ENCODE peak calls at places on chromosomes 7 and 10, in ten cellular contexts. D is CD8-positive, alpha-beta memory T cell; B is PC-3; X is ovary; H is MG63; I is mesenchymal stem cell; S is HL-60; L is IMR-90; F is mesendoderm; M is cardiac muscle cell. J is an unnamed sample. For H3K27me3, the result is how much of the 10 kb centered on the place peaks cover.

GRCh38 chr10:120180160-120180559 is 276.9 kb upstream of the PLPP4 start:
- DNase-seq in H (no peak), M (no peak), L (no peak), D (no peak), B (no peak), I (no peak), S (no peak), F (no peak), X (no peak), J (no peak)

GRCh38 chr10:104045151-104046089 is 40.3 kb downstream of the COL17A1 start:
- DNase-seq in X (no peak), L (peak), D (no peak), B (peak), M (peak), I (peak), F (peak), S (no peak), H (peak), J (peak)

GRCh38 chr7:44977304-44977858 is 1.4 kb downstream of the MYO1G start:
- DNase-seq in H (no peak), S (peak), X (no peak), I (no peak), L (no peak), B (no peak), M (no peak), D (peak), F (no peak), J (no peak)

GRCh38 chr7:105618016-105618296 is 36.7 kb upstream of the EFCAB10 start:
- DNase-seq in X (no peak), M (no peak), F (no peak), B (no peak), I (no peak), H (no peak), D (no peak), L (no peak), S (no peak), J (no peak)

GRCh38 chr7:14805105-14805719 is 97.3 kb downstream of the DGKB start:
- DNase-seq in S (no peak), H (no peak), F (no peak), B (no peak), I (no peak), D (no peak), X (no peak), M (no peak), L (no peak), J (no peak)

GRCh38 chr7:108572487-108572886 is 2.8 kb downstream of the DNAJB9 start:
- DNase-seq in I (no peak), X (no peak), S (no peak), L (no peak), D (no peak), B (no peak), H (no peak), M (no peak), F (no peak), J (no peak)

GRCh38 chr10:110311357-110311949 is 6.7 kb upstream of the SMNDC1 start:
- DNase-seq in B (peak), I (peak), M (peak), S (peak), H (peak), X (peak), F (peak), D (peak), L (peak), J (peak)

GRCh38 chr10:69710008-69710905 is 80.2 kb downstream of the FAM241B start:
- DNase-seq in X (no peak), M (no peak), F (no peak), H (no peak), L (no peak), B (no peak), S (no peak), D (no peak), I (no peak), J (no peak)

GRCh38 chr10:11401314-11402222 is 209.9 kb downstream of the USP6NL start:
- DNase-seq in D (no peak), L (no peak), S (no peak), H (no peak), I (no peak), X (no peak), M (no peak), B (no peak), F (no peak), J (no peak)

GRCh38 chr7:100545636-100546128 is 6.7 kb downstream of the AGFG2 start:
- DNase-seq in I (peak), M (peak), D (peak), S (no peak), H (peak), L (peak), B (peak), X (peak), F (peak), J (peak)

GRCh38 chr7:76020031-76020714 is 25.8 kb upstream of the TMEM120A start:
- DNase-seq in D (peak), M (peak), B (peak), X (peak), I (peak), L (peak), S (peak), F (peak), H (no peak), J (peak)

GRCh38 chr7:3356173-3356572 is 55.1 kb downstream of the SDK1 start:
- DNase-seq in D (no peak), B (no peak), F (no peak), X (no peak), H (no peak), S (no peak), M (no peak), I (no peak), L (no peak), J (no peak)

GRCh38 chr10:45488365-45488764 is 114.3 kb downstream of the ALOX5 start:
- DNase-seq in B (no peak), X (no peak), I (no peak), S (no peak), H (no peak), L (no peak), M (no peak), F (no peak), D (no peak), J (no peak)

GRCh38 chr10:26528715-26529393 is 90.7 kb downstream of the APBB1IP start:
- DNase-seq in L (no peak), H (no peak), F (no peak), M (no peak), I (no peak), B (no peak), D (no peak), X (no peak), S (no peak), J (no peak)

GRCh38 chr10:16509996-16510395 is 11.7 kb downstream of the C1QL3 start:
- DNase-seq in D (no peak), I (peak), M (peak), B (no peak), L (peak), H (no peak), F (no peak), X (no peak), S (no peak), J (peak)

GRCh38 chr7:124085168-124085567 is 52.3 kb upstream of the TMEM229A start:
- DNase-seq in H (peak), X (no peak), B (peak), S (no peak), I (no peak), F (no peak), M (peak), L (no peak), D (no peak), J (no peak)

GRCh38 chr10:8043569-8044306 is 10.8 kb upstream of the GATA3 start:
- DNase-seq in M (no peak), D (no peak), B (no peak), I (no peak), L (no peak), S (no peak), H (no peak), F (peak), X (no peak), J (no peak)
- H3K27me3 ChIP-seq in M (half or more), D (half or more), B (under half), I (half or more), L (half or more), S (under half), H (half or more), F (under half), X (under half), J (half or more)

GRCh38 chr10:5876181-5876768 is 13.4 kb downstream of the ANKRD16 start:
- DNase-seq in M (peak), L (peak), H (no peak), B (no peak), I (no peak), D (no peak), F (no peak), S (no peak), X (no peak), J (peak)
- H3K4me3 ChIP-seq in M (no peak), L (no peak), H (no peak), B (no peak), I (peak), D (no peak), F (no peak), S (no peak), X (no peak), J (peak)

GRCh38 chr7:27203964-27204594 is 4.2 kb upstream of the HOXA13 start:
- DNase-seq in F (no peak), M (no peak), B (peak), H (no peak), X (no peak), I (no peak), D (no peak), L (no peak), S (no peak), J (no peak)
- H3K27me3 ChIP-seq in F (half or more), M (half or more), B (under half), H (under half), X (under half), I (half or more), D (half or more), L (half or more), S (half or more), J (half or more)

GRCh38 chr7:23477170-23477525 is 6.9 kb upstream of the IGF2BP3 start:
- DNase-seq in D (no peak), S (no peak), B (no peak), X (no peak), F (no peak), H (no peak), M (no peak), L (no peak), I (no peak), J (no peak)
- H3K4me3 ChIP-seq in D (no peak), S (no peak), B (no peak), X (no peak), F (no peak), H (no peak), M (peak), L (no peak), I (no peak), J (no peak)

GRCh38 chr10:72080042-72081035 is 8.0 kb downstream of the SPOCK2 start:
- DNase-seq in D (no peak), B (peak), L (no peak), M (no peak), X (peak), S (no peak), I (no peak), F (peak), H (no peak), J (no peak)
- H3K27me3 ChIP-seq in D (under half), B (under half), L (half or more), M (under half), X (under half), S (under half), I (under half), F (under half), H (under half), J (under half)

DNA sequence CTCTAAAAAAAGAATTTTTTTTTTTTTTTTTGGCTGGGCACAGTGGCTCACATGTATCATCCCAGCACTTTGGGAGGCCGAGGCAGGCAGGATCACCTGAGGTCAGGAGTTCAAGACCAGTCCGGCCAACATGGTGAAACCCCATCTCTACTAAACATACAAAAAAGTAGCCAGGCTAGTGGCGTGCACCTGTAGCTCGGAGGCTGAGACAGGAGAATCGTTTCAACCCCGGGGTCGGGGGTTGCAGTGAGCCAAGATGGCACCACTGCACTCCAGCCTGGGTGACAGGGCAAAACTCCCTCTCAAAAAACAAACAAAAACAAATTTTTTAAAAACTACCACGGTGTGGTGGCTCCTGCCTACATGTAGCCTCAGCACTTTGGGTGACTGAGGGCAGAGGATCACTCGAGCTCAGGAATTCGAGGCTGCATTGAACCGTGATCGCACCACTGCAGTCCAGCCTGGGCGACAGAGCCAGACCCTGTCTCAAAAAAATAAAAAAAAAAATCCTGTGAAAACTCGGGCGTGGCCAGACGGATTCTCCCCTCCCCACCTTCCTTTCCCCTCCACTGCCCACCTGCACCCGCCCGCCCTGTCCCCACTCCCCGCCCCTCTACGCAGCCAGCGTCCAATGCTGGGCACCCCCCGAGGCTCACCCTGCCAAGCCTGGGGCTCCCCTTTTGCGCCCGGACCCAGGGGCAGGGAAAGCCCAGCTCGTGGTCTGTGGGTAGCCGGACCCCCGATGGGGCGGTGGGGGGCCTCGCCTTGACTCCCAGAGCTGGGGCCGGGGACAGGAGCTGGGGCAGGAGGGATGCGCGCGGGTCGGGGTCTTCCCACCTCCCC is 678 bp upstream of the ORAI2 start:
- DNase-seq in B (no peak), M (no peak), H (no peak), I (no peak), F (no peak), D (peak), X (no peak), S (no peak), L (no peak), J (peak)
- H3K4me3 ChIP-seq in B (peak), M (peak), H (peak), I (peak), F (peak), D (peak), X (peak), S (peak), L (peak), J (peak)

DNA sequence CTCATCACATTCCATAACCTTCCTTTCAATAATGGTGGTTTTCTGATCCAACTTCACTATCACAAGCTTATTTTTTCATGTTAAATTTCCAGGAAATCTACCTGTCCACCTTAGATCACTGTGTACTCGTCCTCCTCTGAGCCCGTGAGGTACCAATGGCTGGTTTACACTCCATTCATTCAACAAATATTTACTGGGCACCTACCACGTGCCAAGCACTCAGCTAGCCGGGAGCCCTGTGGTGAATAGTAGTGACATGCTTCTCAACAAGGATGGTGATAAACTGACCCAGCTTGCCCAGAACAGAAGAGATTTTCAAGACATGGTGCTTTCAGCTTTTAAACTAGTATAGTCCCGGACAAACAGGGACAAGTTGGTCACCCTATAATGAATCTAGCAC is 98.2 kb downstream of the FAM204A start:
- DNase-seq in B (no peak), M (no peak), H (no peak), F (no peak), X (no peak), I (no peak), L (no peak), S (no peak), D (no peak), J (no peak)
- H3K27me3 ChIP-seq in B (half or more), M (half or more), H (under half), F (under half), X (under half), I (under half), L (under half), S (under half), D (under half), J (under half)

GRCh38 chr7:11261470-11261869 is 287.8 kb downstream of the PHF14 start:
- DNase-seq in L (no peak), D (no peak), S (no peak), I (peak), H (no peak), F (no peak), X (no peak), M (no peak), B (peak), J (no peak)
- H3K4me3 ChIP-seq in L (no peak), D (no peak), S (no peak), I (no peak), H (no peak), F (no peak), X (no peak), M (no peak), B (no peak), J (no peak)

J was measured in adipocyte.